ENCODE peak calls at places on chromosomes 11 and 22, in six cellular contexts. G is memory B cell; U is stimulated activated CD4-positive, alpha-beta T cell treated with anti-CD3 and anti-CD28 coated beads, Interleukin-4, amount 100 ng/mL, for 1 hour; J is retina; W is neural progenitor cell; B is cardiac fibroblast. S is an unnamed sample.
A peak's percentile ranks its signal among the peaks of the same experiment; 100 is the strongest.

GRCh38 chr11:5992604-5993251 is 5.9 kb upstream of the OR52L1 start:
- DNase-seq in W (peak; percentile 44), J (no peak), B (peak; percentile 16), G (no peak), U (no peak), S (peak; percentile 10)

GRCh38 chr11:15707971-15708370 is 593.2 kb downstream of the INSC start:
- DNase-seq in W (peak; percentile 9), B (peak; percentile 7), U (no peak), G (no peak), J (no peak), S (peak; percentile 50)

GRCh38 chr11:68122936-68123539 is 1.9 kb upstream of the CHKA start:
- DNase-seq in W (peak; percentile 32), J (no peak), B (no peak), G (no peak), U (no peak), S (peak; percentile 90)

GRCh38 chr11:117597083-117597482 is 199.9 kb downstream of the DSCAML1 start:
- DNase-seq in J (no peak), W (peak; percentile 83), G (no peak), B (peak; percentile 41), U (peak; percentile 46), S (peak; percentile 25)

GRCh38 chr11:72821920-72822799 is 7.9 kb downstream of the ATG16L2 start:
- DNase-seq in W (peak; percentile 98), J (peak; percentile 98), B (peak; percentile 82), G (peak; percentile 88), U (peak; percentile 80), S (peak; percentile 85)

GRCh38 chr11:35418847-35419712 is at the start of gene SLC1A2:
- DNase-seq in U (peak; percentile 11), B (peak; percentile 27), W (peak; percentile 82), G (no peak), J (peak; percentile 91), S (peak; percentile 18)

GRCh38 chr22:45462034-45462655 is 40.5 kb upstream of the FBLN1 start:
- DNase-seq in G (no peak), J (no peak), B (no peak), U (no peak), W (no peak), S (no peak)

GRCh38 chr11:84780689-84781293 is 846.4 kb downstream of the DLG2 start:
- DNase-seq in U (no peak), B (peak; percentile 51), G (no peak), J (no peak), W (peak; percentile 34), S (no peak)

GRCh38 chr22:45435544-45436139 is 22.1 kb downstream of the RIBC2 start:
- DNase-seq in U (peak; percentile 80), G (peak; percentile 73), W (peak; percentile 90), B (peak; percentile 91), J (peak; percentile 88), S (peak; percentile 87)

GRCh38 chr11:27087425-27087824 is 46.8 kb downstream of the BBOX1 start:
- DNase-seq in B (peak; percentile 4), W (no peak), U (no peak), J (no peak), G (no peak), S (no peak)

GRCh38 chr22:32685527-32685926 is 116.0 kb upstream of the TIMP3 start:
- DNase-seq in B (no peak), W (no peak), J (no peak), G (no peak), U (no peak), S (no peak)

GRCh38 chr11:72833792-72834501 is 19.7 kb downstream of the ATG16L2 start:
- DNase-seq in G (no peak), W (peak; percentile 53), J (no peak), U (no peak), B (peak; percentile 34), S (no peak)

GRCh38 chr11:117815262-117815803 is 9.2 kb downstream of the FXYD2 start:
- DNase-seq in B (no peak), W (no peak), G (peak; percentile 88), U (peak; percentile 61), J (no peak), S (no peak)

GRCh38 chr11:44301856-44302231 is 8.1 kb downstream of the ALX4 start:
- DNase-seq in J (no peak), U (no peak), W (no peak), B (peak; percentile 70), G (no peak), S (peak; percentile 28)

GRCh38 chr22:49048591-49048990 is 779.1 kb downstream of the BRD1 start:
- DNase-seq in G (no peak), W (no peak), B (no peak), J (no peak), U (no peak), S (no peak)

GRCh38 chr22:30205281-30206115 is 41.1 kb downstream of the LIF start:
- DNase-seq in G (no peak), J (no peak), U (no peak), W (no peak), B (peak; percentile 100), S (no peak)

GRCh38 chr11:112637046-112637445 is 324.2 kb upstream of the NCAM1 start:
- DNase-seq in J (no peak), U (no peak), B (no peak), G (no peak), W (no peak), S (no peak)

GRCh38 chr11:121575250-121575962 is 122.6 kb upstream of the SORL1-AS1 start:
- DNase-seq in G (no peak), J (peak; percentile 44), U (no peak), W (no peak), B (peak; percentile 30), S (no peak)

S was measured in Calu3.